ENCODE peak calls at places on chromosomes 4 and X, in eight cellular contexts. J is head of caudate nucleus, O is astrocyte of the spinal cord, B is hypothalamus, L is pancreas, C is endodermal cell, S is HFF-Myc, H is left ventricle myocardium inferior. U is an unnamed sample.

GRCh38 chrX:136629084-136629750 is 18.7 kb upstream of the CD40LG start:
- DNase-seq in H (no peak), B (no peak), L (no peak), O (no peak), S (no peak), C (no peak), J (no peak), U (no peak)

GRCh38 chr4:76539979-76540378 is 105.0 kb downstream of the SHROOM3 start:
- DNase-seq in J (no peak), O (peak), H (no peak), C (no peak), S (no peak), L (no peak), B (no peak), U (no peak)

GRCh38 chr4:3866813-3867129 is 100.6 kb downstream of the ADRA2C start:
- DNase-seq in O (no peak), B (no peak), S (no peak), J (no peak), C (peak), L (no peak), H (no peak), U (no peak)

GRCh38 chr4:30753316-30753715 is 33.1 kb downstream of the PCDH7 start:
- DNase-seq in C (no peak), O (peak), B (no peak), H (no peak), S (no peak), J (no peak), L (no peak), U (no peak)

GRCh38 chr4:167943872-167944505 is 148.3 kb upstream of the ANXA10 start:
- DNase-seq in H (no peak), C (no peak), J (no peak), O (no peak), L (no peak), S (no peak), B (no peak), U (no peak)

GRCh38 chrX:25976683-25977310 is 161.3 kb upstream of the MAGEB18 start:
- DNase-seq in B (no peak), L (no peak), J (no peak), H (no peak), C (peak), S (no peak), O (no peak), U (no peak)

GRCh38 chrX:136251042-136251991 is at the start of gene MAP7D3:
- DNase-seq in O (peak), S (no peak), L (peak), J (peak), B (peak), C (peak), H (peak), U (no peak)

GRCh38 chr4:145058256-145058655 is 39.7 kb downstream of the ANAPC10 start:
- DNase-seq in B (no peak), L (no peak), C (no peak), J (no peak), H (no peak), O (no peak), S (no peak), U (no peak)

GRCh38 chr4:145066063-145066501 is 31.9 kb downstream of the ANAPC10 start:
- DNase-seq in B (no peak), H (no peak), L (no peak), C (no peak), O (peak), S (no peak), J (no peak), U (no peak)

GRCh38 chr4:45662996-45663395 is 460.9 kb downstream of the GABRG1 start:
- DNase-seq in B (no peak), O (peak), L (no peak), J (peak), H (peak), S (no peak), C (no peak), U (no peak)

GRCh38 chr4:168812806-168813205 is 197.2 kb downstream of the CBR4 start:
- DNase-seq in S (no peak), O (no peak), J (no peak), B (no peak), L (no peak), C (no peak), H (no peak), U (no peak)

GRCh38 chrX:16465081-16465876 is 184.7 kb upstream of the S100G start:
- DNase-seq in J (no peak), O (peak), H (no peak), L (no peak), S (no peak), C (no peak), B (no peak), U (no peak)

GRCh38 chr4:16516796-16517413 is 290.6 kb upstream of the TAPT1 start:
- DNase-seq in L (peak), S (peak), B (peak), H (no peak), J (peak), C (peak), O (peak), U (no peak)

GRCh38 chrX:11886745-11887144 is 128.7 kb downstream of the MSL3 start:
- DNase-seq in S (no peak), O (peak), C (no peak), J (no peak), H (no peak), L (no peak), B (no peak), U (no peak)

GRCh38 chr4:74157116-74157742 is 689 bp upstream of the MTHFD2L start:
- DNase-seq in H (no peak), C (no peak), S (no peak), J (no peak), B (no peak), L (no peak), O (peak), U (no peak)

GRCh38 chr4:83516042-83516772 is 19.7 kb upstream of the GPAT3 start:
- DNase-seq in C (no peak), L (no peak), S (peak), B (no peak), H (no peak), J (no peak), O (peak), U (no peak)

GRCh38 chr4:33709247-33709646 is 2535.1 kb downstream of the ARAP2 start:
- DNase-seq in L (no peak), B (no peak), C (no peak), O (peak), S (no peak), J (no peak), H (no peak), U (no peak)

GRCh38 chrX:38649674-38650647 is 88.6 kb downstream of the TSPAN7 start:
- DNase-seq in H (no peak), L (no peak), S (no peak), C (no peak), J (no peak), O (no peak), B (no peak), U (no peak)

GRCh38 chr4:33626242-33626641 is 2618.1 kb downstream of the ARAP2 start:
- DNase-seq in B (no peak), S (no peak), O (no peak), C (no peak), H (no peak), J (no peak), L (no peak), U (no peak)

GRCh38 chrX:67607436-67607835 is 63.6 kb downstream of the AR start:
- DNase-seq in J (no peak), C (no peak), S (peak), H (no peak), B (no peak), O (peak), L (no peak), U (no peak)

GRCh38 chr4:153618831-153619230 is 65.2 kb upstream of the TLR2 start:
- DNase-seq in J (no peak), C (peak), O (no peak), S (no peak), H (no peak), L (no peak), B (no peak), U (no peak)

GRCh38 chr4:3660086-3660927 is 105.9 kb upstream of the ADRA2C start:
- DNase-seq in L (peak), C (no peak), O (no peak), S (no peak), B (peak), H (no peak), J (peak), U (no peak)

GRCh38 chr4:152417648-152418047 is 118.2 kb downstream of the FBXW7 start:
- DNase-seq in S (no peak), O (no peak), J (no peak), L (no peak), C (peak), H (no peak), B (no peak), U (no peak)

GRCh38 chr4:101328063-101328602 is 19.2 kb downstream of the PPP3CA start:
- DNase-seq in H (no peak), S (no peak), O (no peak), C (no peak), J (no peak), B (no peak), L (no peak), U (no peak)

GRCh38 chrX:24426340-24426913 is 38.7 kb upstream of the PDK3 start:
- DNase-seq in C (peak), L (no peak), H (no peak), O (peak), S (no peak), B (no peak), J (no peak), U (no peak)

GRCh38 chrX:154809939-154810665 is 4.8 kb upstream of the MPP1 start:
- DNase-seq in J (no peak), B (no peak), H (no peak), L (no peak), S (no peak), O (no peak), C (no peak), U (no peak)

GRCh38 chr4:159355456-159355855 is 252.6 kb downstream of the RAPGEF2 start:
- DNase-seq in H (no peak), L (no peak), O (no peak), B (no peak), C (no peak), S (no peak), J (no peak), U (no peak)

GRCh38 chr4:128525939-128526630 is 238.5 kb upstream of the PGRMC2 start:
- DNase-seq in L (no peak), J (no peak), C (no peak), H (no peak), O (no peak), B (no peak), S (no peak), U (no peak)

GRCh38 chr4:124060261-124060918 is 652.1 kb downstream of the ANKRD50 start:
- DNase-seq in H (peak), C (no peak), J (no peak), S (peak), B (no peak), O (peak), L (no peak), U (no peak)

GRCh38 chrX:16320765-16321355 is 153.6 kb downstream of the MAGEB17 start:
- DNase-seq in O (peak), B (no peak), S (no peak), H (no peak), J (no peak), C (no peak), L (no peak), U (no peak)

GRCh38 chrX:104659037-104659744 is 93.2 kb downstream of the IL1RAPL2 start:
- DNase-seq in B (no peak), H (peak), S (no peak), L (peak), J (no peak), O (peak), C (no peak), U (no peak)

GRCh38 chr4:110073045-110073845 is 125.2 kb downstream of the ELOVL6 start:
- DNase-seq in B (no peak), H (peak), C (no peak), O (peak), J (no peak), S (no peak), L (peak), U (no peak)

GRCh38 chrX:13646154-13646549 is 6.8 kb upstream of the TCEANC start:
- DNase-seq in O (peak), B (peak), L (peak), C (peak), S (peak), H (peak), J (peak), U (no peak)

GRCh38 chr4:76200771-76201224 is 12.8 kb downstream of the SCARB2 start:
- DNase-seq in L (peak), C (no peak), O (no peak), H (no peak), S (no peak), B (no peak), J (no peak), U (no peak)

GRCh38 chr4:48831532-48832015 is 686 bp downstream of the OCIAD1 start:
- DNase-seq in B (no peak), S (no peak), C (no peak), J (no peak), L (no peak), O (peak), H (no peak), U (no peak)

GRCh38 chr4:30172416-30172815 is 547.8 kb upstream of the PCDH7 start:
- DNase-seq in S (no peak), C (no peak), J (no peak), B (no peak), O (peak), H (no peak), L (no peak), U (no peak)

GRCh38 chr4:8730681-8731080 is 138.1 kb downstream of the CPZ start:
- DNase-seq in S (no peak), L (no peak), O (no peak), B (no peak), H (no peak), C (peak), J (no peak), U (no peak)

GRCh38 chrX:14712096-14712495 is 160.8 kb downstream of the FANCB start:
- DNase-seq in B (no peak), J (no peak), S (peak), H (no peak), O (no peak), C (no peak), L (no peak), U (no peak)

U was measured in mesenteric fat pad.